ENCODE peak calls at places on chromosomes 13 and 19, in five cellular contexts. L is uterus, R is heart left ventricle, U is heart right ventricle, B is cardiac fibroblast. M is an unnamed sample.

GRCh38 chr19:5022066-5022860 is 53.4 kb downstream of the KDM4B start:
- DNase-seq in U (no peak), R (no peak), B (no peak), L (no peak), M (no peak)

GRCh38 chr13:79457948-79458347 is 23.0 kb upstream of the NDFIP2 start:
- DNase-seq in L (no peak), R (no peak), B (peak), U (no peak), M (no peak)

GRCh38 chr13:76969488-76970365 is 21.4 kb downstream of the ACOD1 start:
- DNase-seq in R (no peak), B (no peak), U (no peak), L (no peak), M (no peak)

GRCh38 chr13:25463496-25463895 is 91.7 kb downstream of the ATP8A2 start:
- DNase-seq in L (no peak), R (no peak), U (no peak), B (peak), M (no peak)

GRCh38 chr13:41365636-41366035 is 54.6 kb downstream of the NAA16 start:
- DNase-seq in L (no peak), B (no peak), U (no peak), R (no peak), M (no peak)

GRCh38 chr13:51729853-51730553 is 74.0 kb downstream of the DHRS12 start:
- DNase-seq in L (peak), R (no peak), U (no peak), B (peak), M (no peak)

GRCh38 chr19:17048885-17049453 is 22.4 kb upstream of the CPAMD8 start:
- DNase-seq in L (no peak), U (no peak), R (no peak), B (no peak), M (no peak)

GRCh38 chr13:114101831-114102520 is 30.4 kb downstream of the RASA3 start:
- DNase-seq in B (no peak), R (no peak), L (peak), U (no peak), M (no peak)

GRCh38 chr19:16542045-16542893 is at the start of gene CHERP:
- DNase-seq in B (peak), U (peak), L (peak), R (peak), M (peak)

GRCh38 chr19:45136507-45137178 is 24.1 kb downstream of the NKPD1 start:
- DNase-seq in U (no peak), B (no peak), R (no peak), L (no peak), M (no peak)

GRCh38 chr13:43057653-43058317 is 34.4 kb downstream of the DNAJC15 start:
- DNase-seq in L (no peak), U (peak), R (no peak), B (peak), M (no peak)

GRCh38 chr13:105363747-105364177 is 1171.7 kb downstream of the EFNB2 start:
- DNase-seq in U (no peak), L (no peak), R (no peak), B (no peak), M (no peak)

GRCh38 chr13:79799049-79799448 is 318.1 kb downstream of the NDFIP2 start:
- DNase-seq in R (no peak), L (no peak), U (no peak), B (no peak), M (no peak)

GRCh38 chr13:26589754-26590153 is 32.3 kb downstream of the WASF3 start:
- DNase-seq in L (peak), R (no peak), U (peak), B (peak), M (no peak)

GRCh38 chr19:5850743-5851293 is 431 bp downstream of the FUT3 start:
- DNase-seq in R (no peak), L (peak), B (peak), U (no peak), M (no peak)

GRCh38 chr19:35633727-35634440 is 5.0 kb downstream of the RBM42 start:
- DNase-seq in L (no peak), B (no peak), U (no peak), R (no peak), M (no peak)

GRCh38 chr19:6737873-6738725 is 719 bp upstream of the GPR108 start:
- DNase-seq in U (peak), L (peak), R (peak), B (peak), M (no peak)

GRCh38 chr19:11375143-11375948 is 880 bp downstream of the SWSAP1 start:
- DNase-seq in L (peak), U (peak), R (peak), B (no peak), M (no peak)

GRCh38 chr19:43638214-43638990 is 1.2 kb downstream of the CADM4 start:
- DNase-seq in L (no peak), B (no peak), R (no peak), U (no peak), M (no peak)

GRCh38 chr19:41195675-41196497 is 2.9 kb downstream of the CYP2S1 start:
- DNase-seq in B (peak), U (no peak), L (no peak), R (no peak), M (no peak)

GRCh38 chr19:17830567-17831418 is 9.5 kb upstream of the INSL3 start:
- DNase-seq in R (peak), B (peak), L (peak), U (peak), M (peak)

GRCh38 chr19:50479761-50480251 is 3.2 kb upstream of the GARIN5A start:
- DNase-seq in R (no peak), L (no peak), B (no peak), U (no peak), M (no peak)

GRCh38 chr13:91586609-91587008 is 188.2 kb downstream of the GPC5 start:
- DNase-seq in L (no peak), R (no peak), B (no peak), U (no peak), M (no peak)

GRCh38 chr13:45092668-45093067 is 27.6 kb upstream of the GTF2F2 start:
- DNase-seq in U (peak), R (peak), B (no peak), L (no peak), M (no peak)

GRCh38 chr13:27375686-27376326 is 48.6 kb upstream of the GTF3A start:
- DNase-seq in L (peak), R (peak), B (peak), U (peak), M (no peak)

GRCh38 chr19:18274776-18275356 is 614 bp upstream of the IQCN start:
- DNase-seq in L (peak), B (peak), U (peak), R (peak), M (no peak)

GRCh38 chr19:2846180-2846935 is 5.1 kb downstream of the ZNF555 start:
- DNase-seq in R (no peak), U (no peak), L (no peak), B (no peak), M (no peak)

GRCh38 chr19:2837430-2837829 is 3.8 kb upstream of the ZNF555 start:
- DNase-seq in U (no peak), R (no peak), B (no peak), L (no peak), M (no peak)

GRCh38 chr19:2845107-2845506 is 3.8 kb downstream of the ZNF555 start:
- DNase-seq in B (no peak), L (no peak), U (no peak), R (no peak), M (no peak)

GRCh38 chr19:2841858-2842574 is 741 bp downstream of the ZNF555 start:
- DNase-seq in L (no peak), R (no peak), B (no peak), U (no peak), M (no peak)

GRCh38 chr19:2840794-2841790 is at the start of gene ZNF555:
- DNase-seq in L (peak), R (peak), B (peak), U (peak), M (peak)
- TF ChIP-seq CTCF in L (peak), R (peak), B (peak), U (peak), M (peak)

GRCh38 chr19:14320253-14320652 is 61.0 kb upstream of the ADGRE5 start:
- DNase-seq in R (no peak), B (no peak), L (no peak), U (no peak), M (no peak)

GRCh38 chr19:14317157-14317556 is 64.1 kb upstream of the ADGRE5 start:
- DNase-seq in B (no peak), U (no peak), L (no peak), R (no peak), M (no peak)

GRCh38 chr19:14315433-14315832 is 65.8 kb upstream of the ADGRE5 start:
- DNase-seq in U (no peak), R (no peak), L (no peak), B (no peak), M (no peak)

GRCh38 chr19:14322889-14323463 is 58.3 kb upstream of the ADGRE5 start:
- DNase-seq in B (no peak), L (no peak), U (no peak), R (no peak), M (no peak)

GRCh38 chr19:14318873-14319272 is 62.4 kb upstream of the ADGRE5 start:
- DNase-seq in B (no peak), L (no peak), U (no peak), R (peak), M (no peak)
- TF ChIP-seq CTCF in B (peak), L (peak), U (no peak), R (no peak), M (peak)

GRCh38 chr19:9430444-9430843 is 4.9 kb downstream of the ZNF266 start:
- DNase-seq in L (no peak), B (no peak), U (no peak), R (no peak), M (no peak)

GRCh38 chr19:9435279-9436268 is at the start of gene ZNF266:
- DNase-seq in R (peak), L (peak), B (peak), U (peak), M (peak)

GRCh38 chr19:9436358-9436757 is 985 bp upstream of the ZNF266 start:
- DNase-seq in R (no peak), L (no peak), B (no peak), U (no peak), M (no peak)

GRCh38 chr19:9427941-9428340 is 7.4 kb downstream of the ZNF266 start:
- DNase-seq in R (no peak), B (no peak), L (no peak), U (no peak), M (no peak)

DNA sequence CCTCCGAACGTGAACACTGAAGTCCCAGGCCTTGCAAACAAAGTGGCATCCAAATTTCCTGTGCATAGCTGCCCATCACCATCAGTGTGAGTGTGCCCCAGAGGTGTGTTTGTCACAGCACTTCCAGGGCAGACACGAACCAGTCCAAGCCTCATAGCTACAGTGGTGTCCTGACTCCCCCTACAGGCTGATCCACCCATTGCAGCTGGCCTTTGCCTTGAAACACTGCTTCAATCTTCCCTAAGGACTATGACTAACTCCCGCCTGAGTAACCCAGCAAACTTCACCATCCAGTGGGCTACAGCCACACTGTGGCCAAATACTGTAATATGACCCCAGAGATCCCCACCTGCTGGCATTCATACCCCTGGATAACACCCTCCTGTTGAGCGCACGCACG is 3.9 kb downstream of the ZNF266 start:
- DNase-seq in R (peak), L (no peak), B (peak), U (peak), M (no peak)
- TF ChIP-seq CTCF in R (peak), L (no peak), B (peak), U (peak), M (peak)

GRCh38 chr13:110680852-110681251 is 25.1 kb downstream of the CARS2 start:
- DNase-seq in B (peak), R (no peak), L (no peak), U (no peak), M (no peak)
- TF ChIP-seq CTCF in B (peak), R (peak), L (no peak), U (no peak), M (peak)

M was measured in type B pancreatic cell.